ENCODE peak calls at places on chromosomes 5 and 9, in five cellular contexts. One of them, this sample, is unnamed.

GRCh38 chr5:77628840-77629552 is 9.5 kb downstream of the OTP start:
- DNase-seq in kidney: no peak
- DNase-seq in immature natural killer cell: no peak
- DNase-seq in breast epithelium: no peak
- DNase-seq in AG04449: no peak
- DNase-seq in this sample: no peak

GRCh38 chr5:165137701-165138100 is 1632.3 kb downstream of the MAT2B start:
- DNase-seq in kidney: no peak
- DNase-seq in immature natural killer cell: no peak
- DNase-seq in breast epithelium: no peak
- DNase-seq in AG04449: no peak
- DNase-seq in this sample: no peak

GRCh38 chr5:15993934-15994333 is 185.7 kb downstream of the MARCHF11 start:
- DNase-seq in kidney: no peak
- DNase-seq in immature natural killer cell: no peak
- DNase-seq in breast epithelium: no peak
- DNase-seq in AG04449: no peak
- DNase-seq in this sample: no peak

GRCh38 chr5:43631182-43631910 is 28.4 kb downstream of the NNT start:
- DNase-seq in kidney: no peak
- DNase-seq in immature natural killer cell: peak; percentile 44
- DNase-seq in breast epithelium: no peak
- DNase-seq in AG04449: peak; percentile 51
- DNase-seq in this sample: peak; percentile 77

GRCh38 chr9:77000330-77000729 is 19.1 kb upstream of the FOXB2 start:
- DNase-seq in kidney: no peak
- DNase-seq in immature natural killer cell: no peak
- DNase-seq in breast epithelium: no peak
- DNase-seq in AG04449: no peak
- DNase-seq in this sample: no peak

GRCh38 chr5:139391570-139392323 is 2.0 kb upstream of the MZB1 start:
- DNase-seq in kidney: no peak
- DNase-seq in immature natural killer cell: no peak
- DNase-seq in breast epithelium: no peak
- DNase-seq in AG04449: no peak
- DNase-seq in this sample: no peak

GRCh38 chr5:10460252-10460906 is 18.7 kb downstream of the ROPN1L start:
- DNase-seq in kidney: no peak
- DNase-seq in immature natural killer cell: no peak
- DNase-seq in breast epithelium: no peak
- DNase-seq in AG04449: no peak
- DNase-seq in this sample: no peak

GRCh38 chr9:129173296-129174101 is 4.6 kb downstream of the IER5L start:
- DNase-seq in kidney: no peak
- DNase-seq in immature natural killer cell: no peak
- DNase-seq in breast epithelium: no peak
- DNase-seq in AG04449: no peak
- DNase-seq in this sample: no peak

GRCh38 chr9:18973348-18973747 is 59.7 kb downstream of the SAXO1 start:
- DNase-seq in kidney: no peak
- DNase-seq in immature natural killer cell: no peak
- DNase-seq in breast epithelium: no peak
- DNase-seq in AG04449: no peak
- DNase-seq in this sample: no peak

GRCh38 chr9:128192601-128193371 is 1.4 kb upstream of the CIZ1 start:
- DNase-seq in kidney: peak; percentile 96
- DNase-seq in immature natural killer cell: peak; percentile 50
- DNase-seq in breast epithelium: peak; percentile 87
- DNase-seq in AG04449: no peak
- DNase-seq in this sample: peak; percentile 71

GRCh38 chr5:154157483-154158378 is 32.8 kb upstream of the GALNT10 start:
- DNase-seq in kidney: no peak
- DNase-seq in immature natural killer cell: peak; percentile 12
- DNase-seq in breast epithelium: no peak
- DNase-seq in AG04449: no peak
- DNase-seq in this sample: no peak

GRCh38 chr9:126626117-126627022 is 12.6 kb downstream of the LMX1B start:
- DNase-seq in kidney: no peak
- DNase-seq in immature natural killer cell: no peak
- DNase-seq in breast epithelium: no peak
- DNase-seq in AG04449: no peak
- DNase-seq in this sample: no peak

GRCh38 chr9:122797316-122798033 is 2.4 kb upstream of the OR1K1 start:
- DNase-seq in kidney: no peak
- DNase-seq in immature natural killer cell: no peak
- DNase-seq in breast epithelium: no peak
- DNase-seq in AG04449: no peak
- DNase-seq in this sample: no peak

GRCh38 chr5:147490989-147491388 is 18.9 kb downstream of the DPYSL3 start:
- DNase-seq in kidney: no peak
- DNase-seq in immature natural killer cell: no peak
- DNase-seq in breast epithelium: no peak
- DNase-seq in AG04449: no peak
- DNase-seq in this sample: no peak

GRCh38 chr5:77777281-77777892 is 1.2 kb upstream of the TBCA start:
- DNase-seq in kidney: no peak
- DNase-seq in immature natural killer cell: no peak
- DNase-seq in breast epithelium: no peak
- DNase-seq in AG04449: no peak
- DNase-seq in this sample: no peak

GRCh38 chr5:139746691-139747582 is 48.7 kb upstream of the PSD2 start:
- DNase-seq in kidney: peak; percentile 87
- DNase-seq in immature natural killer cell: peak; percentile 93
- DNase-seq in breast epithelium: no peak
- DNase-seq in AG04449: no peak
- DNase-seq in this sample: no peak

GRCh38 chr9:75083188-75083976 is 4.6 kb downstream of the NMRK1 start:
- DNase-seq in kidney: peak; percentile 77
- DNase-seq in immature natural killer cell: peak; percentile 76
- DNase-seq in breast epithelium: no peak
- DNase-seq in AG04449: no peak
- DNase-seq in this sample: no peak

GRCh38 chr9:123002754-123003153 is 30.7 kb upstream of the GPR21 start:
- DNase-seq in kidney: no peak
- DNase-seq in immature natural killer cell: no peak
- DNase-seq in breast epithelium: no peak
- DNase-seq in AG04449: no peak
- DNase-seq in this sample: no peak

GRCh38 chr9:69806642-69807041 is 14.0 kb upstream of the CFAP95 start:
- DNase-seq in kidney: no peak
- DNase-seq in immature natural killer cell: no peak
- DNase-seq in breast epithelium: no peak
- DNase-seq in AG04449: no peak
- DNase-seq in this sample: no peak

GRCh38 chr5:38404667-38405276 is 146.4 kb downstream of the EGFLAM start:
- DNase-seq in kidney: no peak
- DNase-seq in immature natural killer cell: no peak
- DNase-seq in breast epithelium: no peak
- DNase-seq in AG04449: no peak
- DNase-seq in this sample: no peak